ENCODE peak calls at places on chromosomes 12 and 14, in seven cellular contexts. X is HTR-8/SVneo; O is stimulated activated naive B cell treated with anti-CD40 and anti-IgM and Interleukin-4, amounts not matched to agents 10 μg/mL and 1 μg/mL and 100 μg/mL, for 72 hours; Z is stimulated activated CD8-positive, alpha-beta memory T cell treated with anti-CD3 and anti-CD28 coated beads, Interleukin-4, amount 100 ng/mL, for 24 hours; Q is nucleus accumbens; M is Caki2; C is cardiac muscle cell. N is an unnamed sample.

GRCh38 chr12:57069522-57069921 is 9.1 kb downstream of the NEMP1 start:
- DNase-seq in Q (no peak), M (peak), C (peak), X (no peak), Z (no peak), O (peak), N (peak)

GRCh38 chr14:23640524-23641141 is 4.5 kb downstream of the DHRS2 start:
- DNase-seq in X (peak), M (no peak), C (peak), O (no peak), Z (no peak), Q (no peak), N (peak)

GRCh38 chr12:62933871-62934798 is 815 bp downstream of the PPM1H start:
- DNase-seq in M (peak), O (peak), X (peak), Z (no peak), Q (peak), C (peak), N (no peak)

GRCh38 chr14:72715215-72715909 is 178.5 kb downstream of the DPF3 start:
- DNase-seq in O (no peak), Q (no peak), Z (no peak), M (no peak), C (peak), X (no peak), N (no peak)

GRCh38 chr14:91059576-91060471 is 617 bp downstream of the RPS6KA5 start:
- DNase-seq in C (peak), O (peak), Z (peak), X (peak), M (peak), Q (no peak), N (peak)

GRCh38 chr12:9034095-9034494 is 44.7 kb downstream of the KLRG1 start:
- DNase-seq in Q (no peak), O (no peak), Z (no peak), X (no peak), M (no peak), C (no peak), N (no peak)

GRCh38 chr12:6950944-6951540 is at the start of gene PTPN6:
- DNase-seq in X (no peak), Z (no peak), M (no peak), C (no peak), O (peak), Q (no peak), N (no peak)

GRCh38 chr12:12612403-12612802 is 727 bp downstream of the CREBL2 start:
- DNase-seq in M (no peak), Z (no peak), C (peak), Q (no peak), O (no peak), X (peak), N (peak)

GRCh38 chr12:92408072-92408900 is 262.6 kb upstream of the BTG1 start:
- DNase-seq in Z (no peak), X (no peak), Q (no peak), M (no peak), C (peak), O (no peak), N (peak)

GRCh38 chr14:71143391-71144290 is 236.4 kb downstream of the PCNX1 start:
- DNase-seq in C (peak), Z (peak), O (no peak), Q (no peak), X (peak), M (peak), N (no peak)

GRCh38 chr14:24806061-24806678 is 172.2 kb upstream of the GZMB start:
- DNase-seq in Z (peak), Q (no peak), M (peak), X (peak), C (peak), O (peak), N (peak)